ENCODE peak calls at places on chromosomes 11 and 22, in four cellular contexts. B is GM06990, K is epithelial cell of esophagus, F is fibroblast of pulmonary artery. A is an unnamed sample.

GRCh38 chr22:48864748-48865147 is 962.9 kb downstream of the BRD1 start:
- DNase-seq in B (no peak), K (no peak), F (no peak), A (no peak)

GRCh38 chr22:30947821-30948454 is 20.6 kb downstream of the MORC2 start:
- DNase-seq in B (no peak), K (peak), F (peak), A (no peak)

GRCh38 chr11:130583866-130584265 is 135.4 kb downstream of the ADAMTS15 start:
- DNase-seq in B (no peak), K (no peak), F (no peak), A (no peak)

GRCh38 chr11:67230406-67230805 is 35.9 kb upstream of the GRK2 start:
- DNase-seq in B (no peak), K (no peak), F (no peak), A (no peak)

GRCh38 chr11:3052109-3052479 is 5.1 kb downstream of the CARS1 start:
- DNase-seq in B (no peak), K (no peak), F (no peak), A (no peak)

GRCh38 chr11:61603667-61604066 is 22.8 kb upstream of the SYT7 start:
- DNase-seq in B (no peak), K (no peak), F (no peak), A (no peak)

GRCh38 chr11:120146413-120147093 is 8.6 kb upstream of the TRIM29 start:
- DNase-seq in B (no peak), K (no peak), F (no peak), A (no peak)

GRCh38 chr22:25170426-25170980 is 29.2 kb upstream of the CRYBB3 start:
- DNase-seq in B (no peak), K (no peak), F (no peak), A (no peak)

GRCh38 chr11:65553301-65554001 is 4.7 kb downstream of the LTBP3 start:
- DNase-seq in B (peak), K (no peak), F (no peak), A (no peak)

GRCh38 chr11:35013514-35014191 is 97.2 kb downstream of the PDHX start:
- DNase-seq in B (peak), K (no peak), F (peak), A (no peak)

GRCh38 chr11:104650234-104650633 is 248.0 kb downstream of the CASP12 start:
- DNase-seq in B (no peak), K (no peak), F (no peak), A (no peak)

GRCh38 chr11:2989551-2989950 is 2.6 kb downstream of the NAP1L4 start:
- DNase-seq in B (no peak), K (no peak), F (no peak), A (no peak)

GRCh38 chr11:16897460-16898061 is 116.7 kb downstream of the PLEKHA7 start:
- DNase-seq in B (no peak), K (no peak), F (no peak), A (no peak)

GRCh38 chr22:43990044-43990443 is 34.1 kb upstream of the PARVB start:
- DNase-seq in B (no peak), K (no peak), F (no peak), A (no peak)

GRCh38 chr11:93614111-93614784 is 47.2 kb upstream of the CEP295 start:
- DNase-seq in B (no peak), K (no peak), F (no peak), A (no peak)

GRCh38 chr11:44823006-44823405 is 96.2 kb downstream of the TSPAN18 start:
- DNase-seq in B (no peak), K (no peak), F (no peak), A (no peak)

GRCh38 chr22:38132136-38132535 is 21.7 kb upstream of the BAIAP2L2 start:
- DNase-seq in B (no peak), K (no peak), F (no peak), A (no peak)

GRCh38 chr11:103709366-103709765 is 327.1 kb upstream of the DDI1 start:
- DNase-seq in B (peak), K (no peak), F (no peak), A (no peak)

GRCh38 chr11:62324738-62325556 is 12.3 kb upstream of the ASRGL1 start:
- DNase-seq in B (peak), K (peak), F (peak), A (peak)

GRCh38 chr11:28110839-28111235 is 2.6 kb downstream of the METTL15 start:
- DNase-seq in B (no peak), K (peak), F (no peak), A (no peak)

GRCh38 chr11:75554258-75555022 is 7.6 kb upstream of the SERPINH1 start:
- DNase-seq in B (no peak), K (peak), F (peak), A (peak)

GRCh38 chr22:40509401-40510134 is 127.0 kb downstream of the MRTFA start:
- DNase-seq in B (no peak), K (peak), F (peak), A (peak)

GRCh38 chr22:50473855-50474671 is 772 bp downstream of the SBF1 start:
- DNase-seq in B (no peak), K (peak), F (peak), A (peak)
- H3K4me3 ChIP-seq in B (peak), K (peak), F (peak), A (peak)

DNA sequence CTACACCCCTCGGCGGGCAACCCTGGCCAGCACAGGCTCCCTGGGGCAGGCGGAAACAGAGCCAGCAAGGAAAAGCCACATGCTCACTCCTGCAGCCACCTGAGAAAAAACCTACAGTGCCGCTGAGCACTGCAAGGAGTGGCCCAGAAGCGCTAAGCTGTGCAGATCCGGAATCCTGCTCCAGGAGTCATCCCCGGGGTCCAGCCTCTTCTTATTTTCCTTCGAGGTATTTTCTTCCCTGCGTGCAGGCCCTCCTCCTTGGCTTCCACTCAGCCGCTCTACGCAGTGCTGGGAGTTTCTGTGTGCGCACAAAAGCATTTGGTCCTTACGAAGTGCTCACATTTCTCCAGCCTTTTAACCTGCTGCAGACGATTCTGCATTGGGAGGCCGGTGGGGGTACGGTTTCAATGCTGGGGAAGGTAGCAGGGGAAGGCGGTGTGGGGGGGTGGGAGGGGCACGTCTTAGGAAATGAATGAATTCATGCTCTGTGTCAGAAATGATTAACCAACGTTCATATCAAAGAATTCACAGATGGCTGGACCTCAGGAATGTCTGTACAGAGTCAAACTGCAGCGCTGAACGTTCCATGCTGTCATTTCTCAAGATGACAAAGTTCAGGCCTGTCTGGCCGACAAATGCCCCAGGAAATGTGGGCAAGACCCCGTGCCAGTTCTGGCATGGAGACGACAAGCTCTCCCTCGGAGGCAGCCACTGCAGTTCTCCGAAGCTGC is 81.2 kb downstream of the TRMU start:
- DNase-seq in B (no peak), K (peak), F (peak), A (no peak)
- H3K4me3 ChIP-seq in B (no peak), K (no peak), F (no peak), A (no peak)

GRCh38 chr11:48080301-48080861 is 100.0 kb downstream of the PTPRJ start:
- DNase-seq in B (no peak), K (no peak), F (no peak), A (no peak)
- H3K4me3 ChIP-seq in B (no peak), K (no peak), F (no peak), A (no peak)

DNA sequence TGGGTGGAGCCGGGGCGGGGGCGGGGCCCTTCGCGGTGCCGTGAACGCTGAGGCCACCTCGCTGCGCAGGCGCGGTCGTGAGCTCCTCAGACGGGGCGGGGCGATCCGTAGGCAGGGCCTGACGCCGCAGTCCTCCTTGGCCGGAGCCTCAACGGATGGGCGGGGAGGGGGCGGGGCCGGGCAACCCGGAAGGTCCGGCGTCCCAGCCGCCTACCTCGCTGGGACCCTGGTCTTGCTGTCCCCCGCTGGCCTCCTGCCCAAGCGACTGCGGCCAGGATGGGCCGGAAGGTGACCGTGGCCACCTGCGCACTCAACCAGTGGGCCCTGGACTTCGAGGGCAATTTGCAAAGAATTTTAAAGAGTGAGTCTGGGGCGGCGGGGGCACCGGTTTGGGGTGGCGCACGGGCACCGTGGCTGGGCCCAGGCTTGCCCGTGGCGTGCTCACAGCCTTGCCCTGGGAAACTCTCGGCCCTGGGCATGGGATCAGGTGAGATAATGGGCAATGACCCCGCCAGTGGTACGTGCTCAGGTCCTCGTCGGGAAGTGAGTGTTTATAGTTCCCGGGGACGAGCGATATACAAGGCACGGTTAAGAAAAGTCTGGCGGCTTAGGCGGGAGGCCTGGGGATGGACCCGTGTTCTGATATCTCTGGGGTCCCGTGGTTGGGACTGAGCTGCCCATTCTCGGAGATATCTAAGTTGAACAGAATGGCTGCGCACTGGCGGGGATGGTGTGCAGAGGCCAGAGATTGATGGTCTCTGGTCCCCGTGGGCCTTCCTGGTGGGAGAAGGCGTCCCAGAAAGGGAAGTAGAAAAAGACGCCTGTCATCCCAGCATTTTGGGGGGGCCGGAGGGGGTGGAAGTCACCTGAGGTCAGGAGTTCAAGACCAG is at the start of gene NADSYN1:
- DNase-seq in B (peak), K (peak), F (peak), A (peak)
- H3K4me3 ChIP-seq in B (peak), K (peak), F (peak), A (peak)

DNA sequence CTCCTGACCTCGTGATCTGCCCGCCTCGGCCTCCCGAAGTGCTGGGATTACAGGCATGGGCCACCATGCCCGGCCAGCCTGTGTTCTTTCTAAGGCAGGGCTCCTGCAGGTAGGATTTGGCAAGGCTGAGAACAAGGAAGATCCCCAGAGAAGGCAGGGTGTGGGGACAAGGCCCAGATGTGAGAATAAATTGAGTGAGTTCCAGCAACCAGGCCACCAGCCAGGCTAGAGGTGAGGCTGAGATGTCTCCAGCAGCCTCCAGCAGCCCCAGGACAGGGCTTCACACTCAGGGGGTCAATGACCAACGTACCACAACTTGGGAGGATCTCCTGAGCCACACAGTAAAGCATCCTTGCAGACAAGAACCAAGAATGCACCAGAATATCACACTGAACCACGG is 75.1 kb downstream of the BUD13 start:
- DNase-seq in B (no peak), K (no peak), F (no peak), A (peak)
- H3K4me3 ChIP-seq in B (no peak), K (no peak), F (no peak), A (no peak)

GRCh38 chr11:86802146-86802545 is 1.8 kb downstream of the PRSS23 start:
- DNase-seq in B (no peak), K (peak), F (peak), A (no peak)

GRCh38 chr11:86804871-86805415 is 4.6 kb downstream of the PRSS23 start:
- DNase-seq in B (no peak), K (no peak), F (peak), A (no peak)

GRCh38 chr11:86803641-86804040 is 3.3 kb downstream of the PRSS23 start:
- DNase-seq in B (no peak), K (peak), F (peak), A (no peak)

GRCh38 chr11:86802601-86803051 is 2.3 kb downstream of the PRSS23 start:
- DNase-seq in B (no peak), K (peak), F (peak), A (peak)

DNA sequence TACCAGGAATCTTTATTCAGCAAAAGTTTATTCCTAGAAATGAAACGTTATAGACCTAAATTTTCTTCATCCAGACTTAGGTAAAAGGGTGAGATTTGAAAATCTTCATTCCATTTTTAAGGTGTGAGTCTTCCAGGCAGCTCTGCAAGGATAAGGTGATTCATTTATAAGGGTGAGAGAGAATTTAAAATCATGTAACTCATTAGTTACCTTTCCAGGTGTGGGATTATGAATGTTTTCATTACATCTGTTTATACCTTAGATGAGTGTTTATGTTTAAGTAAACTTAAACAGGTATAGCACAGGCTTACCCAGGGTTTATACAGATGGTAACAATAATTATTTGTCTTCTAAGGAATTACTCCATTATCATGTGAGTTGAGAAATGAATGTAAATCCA is 2.8 kb downstream of the PRSS23 start:
- DNase-seq in B (no peak), K (peak), F (no peak), A (no peak)
- H3K4me3 ChIP-seq in B (no peak), K (no peak), F (peak), A (no peak)

GRCh38 chr22:31945478-31945815 is 1.1 kb downstream of the YWHAH start:
- DNase-seq in B (no peak), K (no peak), F (no peak), A (no peak)

GRCh38 chr22:31950226-31950625 is 5.9 kb downstream of the YWHAH start:
- DNase-seq in B (no peak), K (no peak), F (no peak), A (no peak)

GRCh38 chr22:31947296-31947695 is 3.0 kb downstream of the YWHAH start:
- DNase-seq in B (peak), K (peak), F (peak), A (no peak)

GRCh38 chr22:31945971-31946680 is 1.8 kb downstream of the YWHAH start:
- DNase-seq in B (no peak), K (no peak), F (no peak), A (no peak)

GRCh38 chr22:31948002-31948401 is 3.7 kb downstream of the YWHAH start:
- DNase-seq in B (no peak), K (no peak), F (no peak), A (no peak)
- H3K4me3 ChIP-seq in B (no peak), K (no peak), F (no peak), A (no peak)

GRCh38 chr11:56905442-56905841 is 83.3 kb upstream of the OR5AK2 start:
- DNase-seq in B (no peak), K (no peak), F (no peak), A (no peak)
- H3K4me3 ChIP-seq in B (no peak), K (no peak), F (no peak), A (no peak)

DNA sequence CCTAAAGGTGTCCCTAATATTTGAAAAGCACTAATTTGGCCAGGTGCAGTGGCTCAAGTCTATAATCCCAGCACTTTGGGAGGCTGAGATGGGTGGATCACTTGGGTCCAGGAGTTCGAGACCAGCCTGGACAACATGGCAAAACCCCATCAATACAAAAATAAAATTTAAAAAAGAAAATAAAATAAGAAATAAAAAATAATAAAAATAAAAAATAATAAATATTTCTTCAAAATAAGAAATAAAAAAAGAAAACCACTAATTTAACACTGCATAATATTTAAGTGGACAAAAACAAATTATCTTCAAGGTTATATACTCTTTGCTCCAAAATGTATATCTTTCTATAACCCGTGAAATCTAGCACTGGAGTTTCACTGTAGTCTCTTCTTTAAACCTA is 32.9 kb downstream of the CPT1A start:
- DNase-seq in B (no peak), K (no peak), F (no peak), A (no peak)
- H3K4me3 ChIP-seq in B (no peak), K (no peak), F (no peak), A (no peak)

A was measured in testis.